ENCODE peak calls at places on chromosomes 3 and 15, in ten cellular contexts. One of them, this sample, is unnamed.
A peak's percentile ranks its signal among the peaks of the same experiment; 100 is the strongest.

GRCh38 chr15:67196672-67197363 is 57.6 kb downstream of the AAGAB start:
- DNase-seq in fibroblast of lung: peak; percentile 83
- DNase-seq in MG63: peak; percentile 73
- DNase-seq in SK-N-SH: no peak
- DNase-seq in GM12878: no peak
- DNase-seq in HepG2: no peak
- DNase-seq in H1: no peak
- DNase-seq in heart right ventricle: no peak
- DNase-seq in IMR-90: peak; percentile 93
- DNase-seq in CD4-positive, CD25-positive, alpha-beta regulatory T cell: no peak
- DNase-seq in this sample: peak; percentile 86

GRCh38 chr3:55476515-55476914 is 10.6 kb downstream of the WNT5A start:
- DNase-seq in fibroblast of lung: peak; percentile 85
- DNase-seq in MG63: no peak
- DNase-seq in SK-N-SH: no peak
- DNase-seq in GM12878: no peak
- DNase-seq in HepG2: no peak
- DNase-seq in H1: no peak
- DNase-seq in heart right ventricle: no peak
- DNase-seq in IMR-90: peak; percentile 94
- DNase-seq in CD4-positive, CD25-positive, alpha-beta regulatory T cell: no peak
- DNase-seq in this sample: no peak

GRCh38 chr3:99866167-99866810 is 48.6 kb downstream of the CMSS1 start:
- DNase-seq in fibroblast of lung: peak; percentile 78
- DNase-seq in MG63: no peak
- DNase-seq in SK-N-SH: no peak
- DNase-seq in GM12878: peak; percentile 41
- DNase-seq in HepG2: no peak
- DNase-seq in H1: no peak
- DNase-seq in heart right ventricle: no peak
- DNase-seq in IMR-90: peak; percentile 69
- DNase-seq in CD4-positive, CD25-positive, alpha-beta regulatory T cell: no peak
- DNase-seq in this sample: no peak

GRCh38 chr3:71681224-71681668 is 44.0 kb downstream of the EIF4E3 start:
- DNase-seq in fibroblast of lung: peak; percentile 85
- DNase-seq in MG63: peak; percentile 63
- DNase-seq in SK-N-SH: no peak
- DNase-seq in GM12878: no peak
- DNase-seq in HepG2: peak; percentile 39
- DNase-seq in H1: peak; percentile 72
- DNase-seq in heart right ventricle: peak; percentile 34
- DNase-seq in IMR-90: peak; percentile 83
- DNase-seq in CD4-positive, CD25-positive, alpha-beta regulatory T cell: no peak
- DNase-seq in this sample: peak; percentile 27

GRCh38 chr15:34793901-34794300 is 1.4 kb downstream of the ACTC1 start:
- DNase-seq in fibroblast of lung: no peak
- DNase-seq in MG63: no peak
- DNase-seq in SK-N-SH: no peak
- DNase-seq in GM12878: no peak
- DNase-seq in HepG2: no peak
- DNase-seq in H1: no peak
- DNase-seq in heart right ventricle: peak; percentile 44
- DNase-seq in IMR-90: no peak
- DNase-seq in CD4-positive, CD25-positive, alpha-beta regulatory T cell: no peak
- DNase-seq in this sample: no peak

GRCh38 chr3:165513715-165514711 is 317.8 kb upstream of the SLITRK3 start:
- DNase-seq in fibroblast of lung: no peak
- DNase-seq in MG63: no peak
- DNase-seq in SK-N-SH: no peak
- DNase-seq in GM12878: no peak
- DNase-seq in HepG2: no peak
- DNase-seq in H1: no peak
- DNase-seq in heart right ventricle: no peak
- DNase-seq in IMR-90: no peak
- DNase-seq in CD4-positive, CD25-positive, alpha-beta regulatory T cell: no peak
- DNase-seq in this sample: peak; percentile 85

GRCh38 chr3:16136042-16136441 is 38.4 kb upstream of the GALNT15 start:
- DNase-seq in fibroblast of lung: peak; percentile 88
- DNase-seq in MG63: no peak
- DNase-seq in SK-N-SH: no peak
- DNase-seq in GM12878: no peak
- DNase-seq in HepG2: no peak
- DNase-seq in H1: no peak
- DNase-seq in heart right ventricle: no peak
- DNase-seq in IMR-90: peak; percentile 77
- DNase-seq in CD4-positive, CD25-positive, alpha-beta regulatory T cell: no peak
- DNase-seq in this sample: no peak

GRCh38 chr3:172076212-172076611 is 36.8 kb downstream of the FNDC3B start:
- DNase-seq in fibroblast of lung: no peak
- DNase-seq in MG63: no peak
- DNase-seq in SK-N-SH: no peak
- DNase-seq in GM12878: no peak
- DNase-seq in HepG2: no peak
- DNase-seq in H1: no peak
- DNase-seq in heart right ventricle: no peak
- DNase-seq in IMR-90: no peak
- DNase-seq in CD4-positive, CD25-positive, alpha-beta regulatory T cell: no peak
- DNase-seq in this sample: no peak

GRCh38 chr3:56732109-56732508 is 49.0 kb upstream of the TASOR start:
- DNase-seq in fibroblast of lung: no peak
- DNase-seq in MG63: no peak
- DNase-seq in SK-N-SH: no peak
- DNase-seq in GM12878: no peak
- DNase-seq in HepG2: no peak
- DNase-seq in H1: no peak
- DNase-seq in heart right ventricle: no peak
- DNase-seq in IMR-90: no peak
- DNase-seq in CD4-positive, CD25-positive, alpha-beta regulatory T cell: no peak
- DNase-seq in this sample: no peak

GRCh38 chr15:68885070-68885469 is 45.3 kb upstream of the SPESP1 start:
- DNase-seq in fibroblast of lung: peak; percentile 77
- DNase-seq in MG63: peak; percentile 85
- DNase-seq in SK-N-SH: no peak
- DNase-seq in GM12878: no peak
- DNase-seq in HepG2: no peak
- DNase-seq in H1: no peak
- DNase-seq in heart right ventricle: no peak
- DNase-seq in IMR-90: peak; percentile 25
- DNase-seq in CD4-positive, CD25-positive, alpha-beta regulatory T cell: no peak
- DNase-seq in this sample: no peak

GRCh38 chr15:74387141-74387541 is 19.7 kb upstream of the CYP11A1 start:
- DNase-seq in fibroblast of lung: no peak
- DNase-seq in MG63: no peak
- DNase-seq in SK-N-SH: no peak
- DNase-seq in GM12878: no peak
- DNase-seq in HepG2: no peak
- DNase-seq in H1: no peak
- DNase-seq in heart right ventricle: no peak
- DNase-seq in IMR-90: no peak
- DNase-seq in CD4-positive, CD25-positive, alpha-beta regulatory T cell: no peak
- DNase-seq in this sample: no peak

GRCh38 chr3:126752303-126753190 is 48.5 kb downstream of the CHCHD6 start:
- DNase-seq in fibroblast of lung: peak; percentile 78
- DNase-seq in MG63: peak; percentile 78
- DNase-seq in SK-N-SH: peak; percentile 82
- DNase-seq in GM12878: peak; percentile 30
- DNase-seq in HepG2: peak; percentile 63
- DNase-seq in H1: peak; percentile 90
- DNase-seq in heart right ventricle: peak; percentile 80
- DNase-seq in IMR-90: peak; percentile 78
- DNase-seq in CD4-positive, CD25-positive, alpha-beta regulatory T cell: peak; percentile 18
- DNase-seq in this sample: peak; percentile 58

GRCh38 chr3:12440927-12441326 is 43.4 kb upstream of the TSEN2 start:
- DNase-seq in fibroblast of lung: peak; percentile 97
- DNase-seq in MG63: peak; percentile 84
- DNase-seq in SK-N-SH: peak; percentile 80
- DNase-seq in GM12878: no peak
- DNase-seq in HepG2: no peak
- DNase-seq in H1: no peak
- DNase-seq in heart right ventricle: peak; percentile 59
- DNase-seq in IMR-90: peak; percentile 45
- DNase-seq in CD4-positive, CD25-positive, alpha-beta regulatory T cell: no peak
- DNase-seq in this sample: no peak

GRCh38 chr3:53696401-53697172 is 149.6 kb downstream of the CHDH start:
- DNase-seq in fibroblast of lung: peak; percentile 4
- DNase-seq in MG63: no peak
- DNase-seq in SK-N-SH: no peak
- DNase-seq in GM12878: no peak
- DNase-seq in HepG2: no peak
- DNase-seq in H1: peak; percentile 34
- DNase-seq in heart right ventricle: no peak
- DNase-seq in IMR-90: no peak
- DNase-seq in CD4-positive, CD25-positive, alpha-beta regulatory T cell: no peak
- DNase-seq in this sample: peak; percentile 12

GRCh38 chr3:177693596-177693995 is 496.3 kb upstream of the TBL1XR1 start:
- DNase-seq in fibroblast of lung: no peak
- DNase-seq in MG63: no peak
- DNase-seq in SK-N-SH: no peak
- DNase-seq in GM12878: no peak
- DNase-seq in HepG2: no peak
- DNase-seq in H1: no peak
- DNase-seq in heart right ventricle: no peak
- DNase-seq in IMR-90: no peak
- DNase-seq in CD4-positive, CD25-positive, alpha-beta regulatory T cell: no peak
- DNase-seq in this sample: no peak

GRCh38 chr3:47705391-47705790 is 76.3 kb downstream of the SMARCC1 start:
- DNase-seq in fibroblast of lung: no peak
- DNase-seq in MG63: no peak
- DNase-seq in SK-N-SH: no peak
- DNase-seq in GM12878: no peak
- DNase-seq in HepG2: no peak
- DNase-seq in H1: no peak
- DNase-seq in heart right ventricle: no peak
- DNase-seq in IMR-90: no peak
- DNase-seq in CD4-positive, CD25-positive, alpha-beta regulatory T cell: no peak
- DNase-seq in this sample: no peak

GRCh38 chr3:57803647-57804081 is 47.6 kb downstream of the SLMAP start:
- DNase-seq in fibroblast of lung: peak; percentile 94
- DNase-seq in MG63: peak; percentile 70
- DNase-seq in SK-N-SH: no peak
- DNase-seq in GM12878: no peak
- DNase-seq in HepG2: no peak
- DNase-seq in H1: no peak
- DNase-seq in heart right ventricle: peak; percentile 32
- DNase-seq in IMR-90: peak; percentile 97
- DNase-seq in CD4-positive, CD25-positive, alpha-beta regulatory T cell: peak; percentile 22
- DNase-seq in this sample: peak; percentile 67

GRCh38 chr15:29821416-29822099 is 710 bp downstream of the TJP1 start:
- DNase-seq in fibroblast of lung: peak; percentile 79
- DNase-seq in MG63: peak; percentile 82
- DNase-seq in SK-N-SH: peak; percentile 80
- DNase-seq in GM12878: no peak
- DNase-seq in HepG2: peak; percentile 74
- DNase-seq in H1: peak; percentile 79
- DNase-seq in heart right ventricle: peak; percentile 83
- DNase-seq in IMR-90: peak; percentile 85
- DNase-seq in CD4-positive, CD25-positive, alpha-beta regulatory T cell: no peak
- DNase-seq in this sample: peak; percentile 89

GRCh38 chr3:8816106-8816505 is 46.7 kb upstream of the OXTR start:
- DNase-seq in fibroblast of lung: no peak
- DNase-seq in MG63: no peak
- DNase-seq in SK-N-SH: no peak
- DNase-seq in GM12878: no peak
- DNase-seq in HepG2: no peak
- DNase-seq in H1: no peak
- DNase-seq in heart right ventricle: no peak
- DNase-seq in IMR-90: peak; percentile 48
- DNase-seq in CD4-positive, CD25-positive, alpha-beta regulatory T cell: no peak
- DNase-seq in this sample: no peak

GRCh38 chr3:8813411-8813810 is 44.0 kb upstream of the OXTR start:
- DNase-seq in fibroblast of lung: no peak
- DNase-seq in MG63: no peak
- DNase-seq in SK-N-SH: no peak
- DNase-seq in GM12878: no peak
- DNase-seq in HepG2: no peak
- DNase-seq in H1: no peak
- DNase-seq in heart right ventricle: no peak
- DNase-seq in IMR-90: no peak
- DNase-seq in CD4-positive, CD25-positive, alpha-beta regulatory T cell: no peak
- DNase-seq in this sample: no peak

GRCh38 chr3:8822141-8822540 is 52.7 kb upstream of the OXTR start:
- DNase-seq in fibroblast of lung: peak; percentile 87
- DNase-seq in MG63: no peak
- DNase-seq in SK-N-SH: no peak
- DNase-seq in GM12878: no peak
- DNase-seq in HepG2: no peak
- DNase-seq in H1: no peak
- DNase-seq in heart right ventricle: no peak
- DNase-seq in IMR-90: peak; percentile 74
- DNase-seq in CD4-positive, CD25-positive, alpha-beta regulatory T cell: no peak
- DNase-seq in this sample: no peak

GRCh38 chr3:8817486-8817885 is 48.1 kb upstream of the OXTR start:
- DNase-seq in fibroblast of lung: no peak
- DNase-seq in MG63: no peak
- DNase-seq in SK-N-SH: no peak
- DNase-seq in GM12878: no peak
- DNase-seq in HepG2: no peak
- DNase-seq in H1: no peak
- DNase-seq in heart right ventricle: no peak
- DNase-seq in IMR-90: no peak
- DNase-seq in CD4-positive, CD25-positive, alpha-beta regulatory T cell: no peak
- DNase-seq in this sample: no peak
- H3K9me3 ChIP-seq in fibroblast of lung: no peaks in the 10 kb centered on the region
- H3K9me3 ChIP-seq in MG63: peaks cover 6% of the 10 kb centered on the region
- H3K9me3 ChIP-seq in SK-N-SH: no peaks in the 10 kb centered on the region
- H3K9me3 ChIP-seq in GM12878: peaks cover 7% of the 10 kb centered on the region
- H3K9me3 ChIP-seq in HepG2: peaks cover 17% of the 10 kb centered on the region
- H3K9me3 ChIP-seq in H1: peaks cover 23% of the 10 kb centered on the region
- H3K9me3 ChIP-seq in heart right ventricle: peaks cover 57% of the 10 kb centered on the region
- H3K9me3 ChIP-seq in IMR-90: peaks cover 20% of the 10 kb centered on the region
- H3K9me3 ChIP-seq in CD4-positive, CD25-positive, alpha-beta regulatory T cell: peaks cover 11% of the 10 kb centered on the region
- H3K9me3 ChIP-seq in this sample: no peaks in the 10 kb centered on the region

GRCh38 chr3:104281713-104282112 is 1085.0 kb upstream of the ALCAM start:
- DNase-seq in fibroblast of lung: no peak
- DNase-seq in MG63: no peak
- DNase-seq in SK-N-SH: no peak
- DNase-seq in GM12878: no peak
- DNase-seq in HepG2: no peak
- DNase-seq in H1: no peak
- DNase-seq in heart right ventricle: no peak
- DNase-seq in IMR-90: no peak
- DNase-seq in CD4-positive, CD25-positive, alpha-beta regulatory T cell: no peak
- DNase-seq in this sample: no peak
- H3K9me3 ChIP-seq in fibroblast of lung: no peaks in the 10 kb centered on the region
- H3K9me3 ChIP-seq in MG63: peaks cover 10% of the 10 kb centered on the region
- H3K9me3 ChIP-seq in SK-N-SH: peaks cover 16% of the 10 kb centered on the region
- H3K9me3 ChIP-seq in GM12878: peaks cover 2% of the 10 kb centered on the region
- H3K9me3 ChIP-seq in HepG2: peaks cover 68% of the 10 kb centered on the region
- H3K9me3 ChIP-seq in H1: peaks cover 33% of the 10 kb centered on the region
- H3K9me3 ChIP-seq in heart right ventricle: peaks cover 68% of the 10 kb centered on the region
- H3K9me3 ChIP-seq in IMR-90: peaks cover 7% of the 10 kb centered on the region
- H3K9me3 ChIP-seq in CD4-positive, CD25-positive, alpha-beta regulatory T cell: peaks cover 3% of the 10 kb centered on the region
- H3K9me3 ChIP-seq in this sample: no peaks in the 10 kb centered on the region

GRCh38 chr3:50672656-50673055 is 2.1 kb upstream of the DOCK3 start:
- DNase-seq in fibroblast of lung: no peak
- DNase-seq in MG63: no peak
- DNase-seq in SK-N-SH: no peak
- DNase-seq in GM12878: no peak
- DNase-seq in HepG2: no peak
- DNase-seq in H1: no peak
- DNase-seq in heart right ventricle: no peak
- DNase-seq in IMR-90: no peak
- DNase-seq in CD4-positive, CD25-positive, alpha-beta regulatory T cell: no peak
- DNase-seq in this sample: no peak
- H3K9me3 ChIP-seq in fibroblast of lung: no peaks in the 10 kb centered on the region
- H3K9me3 ChIP-seq in MG63: peaks cover 2% of the 10 kb centered on the region
- H3K9me3 ChIP-seq in SK-N-SH: no peaks in the 10 kb centered on the region
- H3K9me3 ChIP-seq in GM12878: no peaks in the 10 kb centered on the region
- H3K9me3 ChIP-seq in HepG2: no peaks in the 10 kb centered on the region
- H3K9me3 ChIP-seq in H1: no peaks in the 10 kb centered on the region
- H3K9me3 ChIP-seq in heart right ventricle: no peaks in the 10 kb centered on the region
- H3K9me3 ChIP-seq in IMR-90: no peaks in the 10 kb centered on the region
- H3K9me3 ChIP-seq in CD4-positive, CD25-positive, alpha-beta regulatory T cell: no peaks in the 10 kb centered on the region
- H3K9me3 ChIP-seq in this sample: no peaks in the 10 kb centered on the region

GRCh38 chr3:25396686-25397085 is 31.4 kb upstream of the RARB start:
- DNase-seq in fibroblast of lung: no peak
- DNase-seq in MG63: no peak
- DNase-seq in SK-N-SH: no peak
- DNase-seq in GM12878: no peak
- DNase-seq in HepG2: no peak
- DNase-seq in H1: no peak
- DNase-seq in heart right ventricle: no peak
- DNase-seq in IMR-90: no peak
- DNase-seq in CD4-positive, CD25-positive, alpha-beta regulatory T cell: no peak
- DNase-seq in this sample: no peak
- H3K9me3 ChIP-seq in fibroblast of lung: no peaks in the 10 kb centered on the region
- H3K9me3 ChIP-seq in MG63: no peaks in the 10 kb centered on the region
- H3K9me3 ChIP-seq in SK-N-SH: no peaks in the 10 kb centered on the region
- H3K9me3 ChIP-seq in GM12878: no peaks in the 10 kb centered on the region
- H3K9me3 ChIP-seq in HepG2: no peaks in the 10 kb centered on the region
- H3K9me3 ChIP-seq in H1: no peaks in the 10 kb centered on the region
- H3K9me3 ChIP-seq in heart right ventricle: peaks cover 15% of the 10 kb centered on the region
- H3K9me3 ChIP-seq in IMR-90: no peaks in the 10 kb centered on the region
- H3K9me3 ChIP-seq in CD4-positive, CD25-positive, alpha-beta regulatory T cell: no peaks in the 10 kb centered on the region
- H3K9me3 ChIP-seq in this sample: no peaks in the 10 kb centered on the region

This sample was measured in small intestine.